ENCODE peak calls at places on chromosomes 5 and 9, in seven cellular contexts. G is AG08396; A is central memory CD4-positive, alpha-beta T cell; B is NCI-H1417; N is activated CD4-positive, alpha-beta T cell treated with anti-CD3 and anti-CD28 coated beads, Interleukin-2, amount 10 ng/mL, durations not matched to agents 7 days and 5 days; O is Right ventricle myocardium superior; J is transverse colon. R is an unnamed sample.

GRCh38 chr9:134381671-134382505 is 55.6 kb downstream of the RXRA start:
- DNase-seq in G (no peak), A (peak; percentile 45), B (peak; percentile 3), N (peak; percentile 55), O (peak; percentile 77), J (peak; percentile 49), R (no peak)

GRCh38 chr5:72123764-72124163 is 16.5 kb downstream of the MAP1B start:
- DNase-seq in G (no peak), A (no peak), B (peak; percentile 74), N (no peak), O (no peak), J (no peak), R (no peak)

GRCh38 chr9:134698587-134699342 is 57.2 kb downstream of the COL5A1 start:
- DNase-seq in G (peak; percentile 82), A (no peak), B (peak; percentile 56), N (peak; percentile 52), O (peak; percentile 78), J (peak; percentile 66), R (peak; percentile 24)

GRCh38 chr9:127899200-127899943 is at the start of gene ST6GALNAC6:
- DNase-seq in G (peak; percentile 93), A (peak; percentile 58), B (peak; percentile 75), N (peak; percentile 65), O (peak; percentile 86), J (peak; percentile 79), R (peak; percentile 41)

GRCh38 chr9:19294219-19294618 is 63.7 kb downstream of the DENND4C start:
- DNase-seq in G (no peak), A (no peak), B (no peak), N (no peak), O (no peak), J (no peak), R (no peak)

GRCh38 chr5:4896328-4896727 is 243.8 kb upstream of the ADAMTS16 start:
- DNase-seq in G (no peak), A (no peak), B (no peak), N (no peak), O (no peak), J (no peak), R (no peak)

GRCh38 chr5:133741818-133742355 is 129.5 kb upstream of the FSTL4 start:
- DNase-seq in G (no peak), A (no peak), B (no peak), N (no peak), O (no peak), J (no peak), R (no peak)

GRCh38 chr9:82191082-82191481 is 202.5 kb downstream of the SPATA31D1 start:
- DNase-seq in G (no peak), A (no peak), B (no peak), N (no peak), O (no peak), J (no peak), R (no peak)

GRCh38 chr9:110283736-110284135 is 27.4 kb upstream of the TXN start:
- DNase-seq in G (no peak), A (no peak), B (peak; percentile 85), N (no peak), O (no peak), J (no peak), R (no peak)

GRCh38 chr5:113574417-113574816 is 60.9 kb downstream of the YTHDC2 start:
- DNase-seq in G (peak; percentile 64), A (no peak), B (no peak), N (no peak), O (peak; percentile 48), J (no peak), R (peak; percentile 2)

GRCh38 chr9:83509372-83509771 is 28.8 kb downstream of the FRMD3 start:
- DNase-seq in G (peak; percentile 13), A (no peak), B (peak; percentile 45), N (no peak), O (no peak), J (no peak), R (no peak)

GRCh38 chr9:131856105-131856504 is 116.2 kb upstream of the RAPGEF1 start:
- DNase-seq in G (no peak), A (no peak), B (no peak), N (no peak), O (no peak), J (no peak), R (no peak)

GRCh38 chr5:57338068-57338848 is 144.4 kb downstream of the ACTBL2 start:
- DNase-seq in G (no peak), A (no peak), B (peak; percentile 7), N (peak; percentile 25), O (no peak), J (no peak), R (no peak)

GRCh38 chr9:78677326-78677725 is 380.4 kb downstream of the PSAT1 start:
- DNase-seq in G (peak; percentile 13), A (no peak), B (no peak), N (no peak), O (no peak), J (no peak), R (no peak)

GRCh38 chr5:179762781-179763176 is 30.2 kb downstream of the MAML1 start:
- DNase-seq in G (peak; percentile 45), A (no peak), B (peak; percentile 12), N (no peak), O (no peak), J (no peak), R (no peak)

GRCh38 chr5:179111267-179112207 is 51.4 kb downstream of the ZNF354C start:
- DNase-seq in G (no peak), A (no peak), B (no peak), N (no peak), O (no peak), J (no peak), R (no peak)

GRCh38 chr9:69204869-69205268 is 30.8 kb downstream of the TJP2 start:
- DNase-seq in G (peak; percentile 49), A (no peak), B (no peak), N (no peak), O (peak; percentile 56), J (no peak), R (peak; percentile 28)

GRCh38 chr9:124897570-124898460 is 35.9 kb downstream of the ARPC5L start:
- DNase-seq in G (no peak), A (no peak), B (no peak), N (no peak), O (no peak), J (no peak), R (no peak)

GRCh38 chr5:40483316-40483715 is 196.4 kb upstream of the PTGER4 start:
- DNase-seq in G (no peak), A (no peak), B (no peak), N (no peak), O (no peak), J (no peak), R (no peak)

GRCh38 chr9:5626727-5627634 is 1.9 kb upstream of the RIC1 start:
- DNase-seq in G (peak; percentile 31), A (peak; percentile 59), B (peak; percentile 8), N (peak; percentile 61), O (peak; percentile 62), J (peak; percentile 28), R (no peak)

GRCh38 chr9:128382261-128382660 is 11.1 kb downstream of the URM1 start:
- DNase-seq in G (no peak), A (no peak), B (peak; percentile 22), N (no peak), O (no peak), J (no peak), R (peak; percentile 37)

GRCh38 chr5:135538261-135538660 is 2.5 kb upstream of the NEUROG1 start:
- DNase-seq in G (no peak), A (no peak), B (no peak), N (no peak), O (no peak), J (no peak), R (no peak)

GRCh38 chr5:4042311-4042710 is 446.7 kb downstream of the IRX1 start:
- DNase-seq in G (no peak), A (no peak), B (no peak), N (peak; percentile 40), O (peak; percentile 38), J (no peak), R (no peak)

GRCh38 chr9:112852741-112853505 is 37.8 kb downstream of the SLC46A2 start:
- DNase-seq in G (no peak), A (no peak), B (no peak), N (no peak), O (no peak), J (no peak), R (peak; percentile 70)

GRCh38 chr9:130766031-130766903 is 68.8 kb upstream of the ABL1 start:
- DNase-seq in G (no peak), A (no peak), B (no peak), N (no peak), O (no peak), J (peak; percentile 55), R (no peak)

GRCh38 chr5:111820072-111820471 is 63.1 kb upstream of the NREP start:
- DNase-seq in G (no peak), A (no peak), B (no peak), N (no peak), O (no peak), J (no peak), R (no peak)

GRCh38 chr9:137320555-137321384 is 18.7 kb upstream of the NRARP start:
- DNase-seq in G (peak; percentile 12), A (no peak), B (peak; percentile 71), N (peak; percentile 41), O (peak; percentile 49), J (peak; percentile 17), R (no peak)

GRCh38 chr5:43601454-43602260 is 1.3 kb upstream of the NNT start:
- DNase-seq in G (peak; percentile 49), A (no peak), B (peak; percentile 68), N (no peak), O (no peak), J (no peak), R (no peak)

GRCh38 chr5:97164846-97165245 is 18.2 kb downstream of the RIOK2 start:
- DNase-seq in G (peak; percentile 5), A (no peak), B (no peak), N (no peak), O (no peak), J (no peak), R (no peak)

GRCh38 chr9:114732842-114733241 is 50.9 kb upstream of the TEX48 start:
- DNase-seq in G (no peak), A (no peak), B (no peak), N (no peak), O (no peak), J (no peak), R (no peak)

GRCh38 chr9:117411547-117411946 is 3.3 kb downstream of the ASTN2 start:
- DNase-seq in G (peak; percentile 57), A (no peak), B (peak; percentile 50), N (no peak), O (no peak), J (no peak), R (peak; percentile 10)

GRCh38 chr5:90802695-90803317 is 244.2 kb downstream of the ADGRV1 start:
- DNase-seq in G (peak; percentile 28), A (no peak), B (peak; percentile 54), N (peak; percentile 18), O (no peak), J (peak; percentile 21), R (no peak)

GRCh38 chr9:114055061-114055460 is 23.0 kb downstream of the AMBP start:
- DNase-seq in G (no peak), A (no peak), B (no peak), N (no peak), O (no peak), J (no peak), R (no peak)

GRCh38 chr9:81776834-81777233 is 87.5 kb upstream of the TLE1 start:
- DNase-seq in G (no peak), A (no peak), B (no peak), N (no peak), O (no peak), J (peak; percentile 47), R (no peak)

GRCh38 chr5:51895834-51896233 is 512.6 kb downstream of the ISL1 start:
- DNase-seq in G (no peak), A (no peak), B (no peak), N (no peak), O (no peak), J (no peak), R (no peak)